ENCODE peak calls at places on chromosome 14, in six cellular contexts. One of them, this sample, is unnamed.

GRCh38 chr14:88791629-88792571 is 853 bp downstream of the EML5 start:
- DNase-seq in GM23248: peak; percentile 18
- DNase-seq in heart right ventricle: no peak
- DNase-seq in stimulated activated CD4-positive, alpha-beta T cell treated with anti-CD3 and anti-CD28 coated beads, Interleukin-4, amount 100 ng/mL, for 24 hours: peak; percentile 25
- DNase-seq in activated T-helper 9 cell treated with anti-CD3 and anti-CD28 coated beads, Interleukin-2, amount 50 U/mL, for 16 hours: peak; percentile 9
- DNase-seq in SK-MEL-5: no peak
- DNase-seq in this sample: no peak

GRCh38 chr14:58587271-58587670 is 50.5 kb upstream of the DACT1 start:
- DNase-seq in GM23248: peak; percentile 87
- DNase-seq in heart right ventricle: no peak
- DNase-seq in stimulated activated CD4-positive, alpha-beta T cell treated with anti-CD3 and anti-CD28 coated beads, Interleukin-4, amount 100 ng/mL, for 24 hours: no peak
- DNase-seq in activated T-helper 9 cell treated with anti-CD3 and anti-CD28 coated beads, Interleukin-2, amount 50 U/mL, for 16 hours: no peak
- DNase-seq in SK-MEL-5: peak; percentile 87
- DNase-seq in this sample: peak; percentile 41

GRCh38 chr14:73762375-73762822 is 48.2 kb upstream of the PNMA1 start:
- DNase-seq in GM23248: no peak
- DNase-seq in heart right ventricle: no peak
- DNase-seq in stimulated activated CD4-positive, alpha-beta T cell treated with anti-CD3 and anti-CD28 coated beads, Interleukin-4, amount 100 ng/mL, for 24 hours: peak; percentile 50
- DNase-seq in activated T-helper 9 cell treated with anti-CD3 and anti-CD28 coated beads, Interleukin-2, amount 50 U/mL, for 16 hours: no peak
- DNase-seq in SK-MEL-5: no peak
- DNase-seq in this sample: no peak

GRCh38 chr14:79740043-79740442 is 471.3 kb downstream of the DIO2 start:
- DNase-seq in GM23248: no peak
- DNase-seq in heart right ventricle: no peak
- DNase-seq in stimulated activated CD4-positive, alpha-beta T cell treated with anti-CD3 and anti-CD28 coated beads, Interleukin-4, amount 100 ng/mL, for 24 hours: no peak
- DNase-seq in activated T-helper 9 cell treated with anti-CD3 and anti-CD28 coated beads, Interleukin-2, amount 50 U/mL, for 16 hours: no peak
- DNase-seq in SK-MEL-5: no peak
- DNase-seq in this sample: no peak

GRCh38 chr14:61607570-61608244 is 87.6 kb upstream of the HIF1A start:
- DNase-seq in GM23248: no peak
- DNase-seq in heart right ventricle: no peak
- DNase-seq in stimulated activated CD4-positive, alpha-beta T cell treated with anti-CD3 and anti-CD28 coated beads, Interleukin-4, amount 100 ng/mL, for 24 hours: no peak
- DNase-seq in activated T-helper 9 cell treated with anti-CD3 and anti-CD28 coated beads, Interleukin-2, amount 50 U/mL, for 16 hours: no peak
- DNase-seq in SK-MEL-5: no peak
- DNase-seq in this sample: no peak

GRCh38 chr14:30621354-30621953 is 665 bp upstream of the SCFD1 start:
- DNase-seq in GM23248: peak; percentile 60
- DNase-seq in heart right ventricle: peak; percentile 8
- DNase-seq in stimulated activated CD4-positive, alpha-beta T cell treated with anti-CD3 and anti-CD28 coated beads, Interleukin-4, amount 100 ng/mL, for 24 hours: peak; percentile 6
- DNase-seq in activated T-helper 9 cell treated with anti-CD3 and anti-CD28 coated beads, Interleukin-2, amount 50 U/mL, for 16 hours: no peak
- DNase-seq in SK-MEL-5: peak; percentile 26
- DNase-seq in this sample: peak; percentile 34

GRCh38 chr14:61444215-61444768 is 122.9 kb downstream of the PRKCH start:
- DNase-seq in GM23248: no peak
- DNase-seq in heart right ventricle: no peak
- DNase-seq in stimulated activated CD4-positive, alpha-beta T cell treated with anti-CD3 and anti-CD28 coated beads, Interleukin-4, amount 100 ng/mL, for 24 hours: peak; percentile 70
- DNase-seq in activated T-helper 9 cell treated with anti-CD3 and anti-CD28 coated beads, Interleukin-2, amount 50 U/mL, for 16 hours: peak; percentile 35
- DNase-seq in SK-MEL-5: no peak
- DNase-seq in this sample: no peak

GRCh38 chr14:40204441-40205175 is 772.4 kb upstream of the FBXO33 start:
- DNase-seq in GM23248: no peak
- DNase-seq in heart right ventricle: no peak
- DNase-seq in stimulated activated CD4-positive, alpha-beta T cell treated with anti-CD3 and anti-CD28 coated beads, Interleukin-4, amount 100 ng/mL, for 24 hours: no peak
- DNase-seq in activated T-helper 9 cell treated with anti-CD3 and anti-CD28 coated beads, Interleukin-2, amount 50 U/mL, for 16 hours: no peak
- DNase-seq in SK-MEL-5: no peak
- DNase-seq in this sample: no peak

GRCh38 chr14:75088566-75089373 is 19.3 kb downstream of the ZC2HC1C start:
- DNase-seq in GM23248: peak; percentile 76
- DNase-seq in heart right ventricle: peak; percentile 61
- DNase-seq in stimulated activated CD4-positive, alpha-beta T cell treated with anti-CD3 and anti-CD28 coated beads, Interleukin-4, amount 100 ng/mL, for 24 hours: peak; percentile 56
- DNase-seq in activated T-helper 9 cell treated with anti-CD3 and anti-CD28 coated beads, Interleukin-2, amount 50 U/mL, for 16 hours: no peak
- DNase-seq in SK-MEL-5: peak; percentile 80
- DNase-seq in this sample: peak; percentile 46

GRCh38 chr14:24215495-24216344 is at the start of gene MDP1:
- DNase-seq in GM23248: peak; percentile 91
- DNase-seq in heart right ventricle: peak; percentile 85
- DNase-seq in stimulated activated CD4-positive, alpha-beta T cell treated with anti-CD3 and anti-CD28 coated beads, Interleukin-4, amount 100 ng/mL, for 24 hours: peak; percentile 84
- DNase-seq in activated T-helper 9 cell treated with anti-CD3 and anti-CD28 coated beads, Interleukin-2, amount 50 U/mL, for 16 hours: peak; percentile 77
- DNase-seq in SK-MEL-5: peak; percentile 86
- DNase-seq in this sample: peak; percentile 82

GRCh38 chr14:78074546-78074945 is 95.6 kb upstream of the NRXN3 start:
- DNase-seq in GM23248: no peak
- DNase-seq in heart right ventricle: no peak
- DNase-seq in stimulated activated CD4-positive, alpha-beta T cell treated with anti-CD3 and anti-CD28 coated beads, Interleukin-4, amount 100 ng/mL, for 24 hours: no peak
- DNase-seq in activated T-helper 9 cell treated with anti-CD3 and anti-CD28 coated beads, Interleukin-2, amount 50 U/mL, for 16 hours: no peak
- DNase-seq in SK-MEL-5: no peak
- DNase-seq in this sample: no peak

GRCh38 chr14:76603713-76604112 is 157.6 kb upstream of the VASH1 start:
- DNase-seq in GM23248: no peak
- DNase-seq in heart right ventricle: peak; percentile 48
- DNase-seq in stimulated activated CD4-positive, alpha-beta T cell treated with anti-CD3 and anti-CD28 coated beads, Interleukin-4, amount 100 ng/mL, for 24 hours: no peak
- DNase-seq in activated T-helper 9 cell treated with anti-CD3 and anti-CD28 coated beads, Interleukin-2, amount 50 U/mL, for 16 hours: no peak
- DNase-seq in SK-MEL-5: no peak
- DNase-seq in this sample: no peak

GRCh38 chr14:36260970-36261640 is 59.3 kb downstream of the MBIP start:
- DNase-seq in GM23248: no peak
- DNase-seq in heart right ventricle: no peak
- DNase-seq in stimulated activated CD4-positive, alpha-beta T cell treated with anti-CD3 and anti-CD28 coated beads, Interleukin-4, amount 100 ng/mL, for 24 hours: no peak
- DNase-seq in activated T-helper 9 cell treated with anti-CD3 and anti-CD28 coated beads, Interleukin-2, amount 50 U/mL, for 16 hours: no peak
- DNase-seq in SK-MEL-5: no peak
- DNase-seq in this sample: no peak

GRCh38 chr14:31530136-31530535 is 31.1 kb upstream of the NUBPL start:
- DNase-seq in GM23248: peak; percentile 61
- DNase-seq in heart right ventricle: no peak
- DNase-seq in stimulated activated CD4-positive, alpha-beta T cell treated with anti-CD3 and anti-CD28 coated beads, Interleukin-4, amount 100 ng/mL, for 24 hours: no peak
- DNase-seq in activated T-helper 9 cell treated with anti-CD3 and anti-CD28 coated beads, Interleukin-2, amount 50 U/mL, for 16 hours: no peak
- DNase-seq in SK-MEL-5: no peak
- DNase-seq in this sample: peak; percentile 38

GRCh38 chr14:99971929-99972747 is 93.1 kb upstream of the EVL start:
- DNase-seq in GM23248: peak; percentile 61
- DNase-seq in heart right ventricle: no peak
- DNase-seq in stimulated activated CD4-positive, alpha-beta T cell treated with anti-CD3 and anti-CD28 coated beads, Interleukin-4, amount 100 ng/mL, for 24 hours: peak; percentile 17
- DNase-seq in activated T-helper 9 cell treated with anti-CD3 and anti-CD28 coated beads, Interleukin-2, amount 50 U/mL, for 16 hours: peak; percentile 2
- DNase-seq in SK-MEL-5: peak; percentile 14
- DNase-seq in this sample: no peak